ENCODE peak calls at places on chromosomes 4 and X, in six cellular contexts. U is HCT116, B is heart left ventricle, N is ovary, Q is tibial nerve, A is suprapubic skin. H is an unnamed sample.

GRCh38 chrX:129836827-129837226 is 6.9 kb downstream of the ZDHHC9 start:
- DNase-seq in U (no peak), B (no peak), N (no peak), Q (no peak), A (no peak), H (no peak)

GRCh38 chrX:15242899-15243555 is 26.9 kb downstream of the ASB9 start:
- DNase-seq in U (peak; percentile 43), B (no peak), N (no peak), Q (no peak), A (no peak), H (no peak)

GRCh38 chr4:47551682-47552081 is 66.6 kb downstream of the ATP10D start:
- DNase-seq in U (no peak), B (no peak), N (no peak), Q (no peak), A (no peak), H (no peak)

GRCh38 chr4:44046491-44046890 is 402.1 kb downstream of the KCTD8 start:
- DNase-seq in U (no peak), B (no peak), N (no peak), Q (no peak), A (no peak), H (no peak)

GRCh38 chrX:153626863-153627674 is 19.9 kb upstream of the DUSP9 start:
- DNase-seq in U (no peak), B (no peak), N (peak; percentile 30), Q (no peak), A (no peak), H (peak; percentile 86)

GRCh38 chr4:43243433-43244116 is 351.1 kb downstream of the GRXCR1 start:
- DNase-seq in U (no peak), B (no peak), N (no peak), Q (no peak), A (no peak), H (no peak)

GRCh38 chr4:119501740-119502139 is 126.9 kb downstream of the PDE5A start:
- DNase-seq in U (no peak), B (no peak), N (no peak), Q (no peak), A (no peak), H (no peak)

GRCh38 chrX:150460063-150460462 is 96.9 kb downstream of the MAMLD1 start:
- DNase-seq in U (no peak), B (no peak), N (no peak), Q (no peak), A (no peak), H (no peak)

GRCh38 chr4:163161536-163162205 is 5.0 kb downstream of the NAF1 start:
- DNase-seq in U (no peak), B (no peak), N (no peak), Q (no peak), A (no peak), H (no peak)

GRCh38 chr4:78990938-78991810 is 51.9 kb upstream of the PAQR3 start:
- DNase-seq in U (no peak), B (no peak), N (no peak), Q (no peak), A (no peak), H (no peak)

GRCh38 chrX:134004038-134004437 is 18.6 kb upstream of the GPC3 start:
- DNase-seq in U (no peak), B (no peak), N (no peak), Q (no peak), A (no peak), H (no peak)

DNA sequence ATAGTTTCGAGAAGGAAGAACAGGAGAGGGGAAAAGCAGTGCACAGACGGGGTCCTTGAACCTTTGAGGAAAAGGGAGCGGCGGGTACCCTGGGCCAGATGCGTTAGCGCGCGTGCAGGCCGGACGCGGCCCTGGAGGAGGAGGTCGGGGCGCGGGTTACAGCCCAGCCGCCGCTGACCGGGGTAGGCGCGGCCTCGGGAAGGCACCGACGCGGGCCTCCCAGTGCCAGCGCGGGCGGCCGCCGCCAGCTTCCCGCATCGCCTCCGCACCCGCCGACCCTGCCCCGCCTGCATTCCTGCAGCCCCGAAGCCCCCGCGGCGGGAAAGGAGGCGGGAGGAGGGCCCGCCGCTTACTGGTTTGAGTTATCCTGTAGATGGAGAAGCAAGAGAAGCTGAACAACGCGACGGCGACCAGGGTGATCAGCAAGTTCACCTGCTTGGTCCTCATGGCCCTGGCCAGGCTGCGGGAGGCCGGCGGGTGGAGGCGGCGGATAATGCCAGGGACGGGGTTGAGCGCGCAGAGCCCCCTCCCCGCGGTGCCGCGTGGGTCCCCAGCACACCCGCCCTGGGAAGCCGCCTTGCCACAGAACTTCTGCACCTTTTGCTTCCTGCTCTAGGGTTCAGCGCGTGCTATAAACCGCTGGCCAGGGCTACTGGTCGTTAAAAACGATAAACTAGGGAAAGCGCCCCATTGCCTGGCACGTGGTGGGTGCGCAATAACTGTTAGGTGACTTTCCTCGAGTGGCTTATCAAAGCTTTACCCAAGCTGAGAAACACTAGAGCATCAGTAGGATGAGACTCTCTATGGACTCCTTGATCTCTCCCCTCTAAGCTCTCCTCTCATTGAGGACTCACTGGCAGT is at the start of gene MGAT4D:
- DNase-seq in U (no peak), B (no peak), N (no peak), Q (no peak), A (no peak), H (peak; percentile 17)
- H3K27me3 ChIP-seq in U (no peaks in the 10 kb centered on the region), B (peaks cover 3% of the 10 kb centered on the region), N (no peaks in the 10 kb centered on the region), Q (no peaks in the 10 kb centered on the region), A (peaks cover 72% of the 10 kb centered on the region), H (peaks cover 22% of the 10 kb centered on the region)

GRCh38 chr4:874971-875817 is 49.3 kb upstream of the CPLX1 start:
- DNase-seq in U (no peak), B (no peak), N (no peak), Q (no peak), A (no peak), H (no peak)
- H3K36me3 ChIP-seq in U (peaks cover 22% of the 10 kb centered on the region), B (no peaks in the 10 kb centered on the region), N (no peaks in the 10 kb centered on the region), Q (peaks cover 3% of the 10 kb centered on the region), A (peaks cover 97% of the 10 kb centered on the region), H (peaks cover 6% of the 10 kb centered on the region)

GRCh38 chrX:23667239-23668177 is at the start of gene PRDX4:
- DNase-seq in U (peak; percentile 67), B (peak; percentile 90), N (peak; percentile 87), Q (peak; percentile 66), A (peak; percentile 90), H (peak; percentile 91)
- TF ChIP-seq POLR2A in U (peak; percentile 47), B (no peak), N (peak; percentile 38), Q (peak; percentile 55), A (no peak), H (peak; percentile 70)

DNA sequence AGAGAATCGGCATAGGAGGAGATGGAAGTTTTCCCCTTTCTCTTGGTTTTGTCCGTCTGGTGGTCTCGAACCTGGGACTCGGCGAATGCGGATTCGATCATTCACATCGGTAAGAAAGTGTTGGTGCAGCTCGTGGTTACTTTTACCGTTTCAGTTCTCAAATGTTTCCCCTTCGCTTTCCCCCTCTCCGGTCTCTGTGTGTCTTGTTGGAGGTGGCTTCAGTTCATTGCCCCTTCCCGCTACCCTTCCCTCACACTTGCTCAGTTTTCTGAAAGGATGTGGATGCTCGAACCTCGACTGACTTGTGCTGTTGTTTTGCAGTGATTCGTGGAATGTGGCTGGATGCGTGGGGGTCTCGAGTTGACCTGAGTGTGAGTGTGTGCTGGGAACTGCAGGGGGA is 870 bp downstream of the GRID2 start:
- DNase-seq in U (no peak), B (no peak), N (no peak), Q (no peak), A (no peak), H (no peak)
- H3K27me3 ChIP-seq in U (no peaks in the 10 kb centered on the region), B (peaks cover 2% of the 10 kb centered on the region), N (no peaks in the 10 kb centered on the region), Q (no peaks in the 10 kb centered on the region), A (peaks cover 56% of the 10 kb centered on the region), H (no peaks in the 10 kb centered on the region)

GRCh38 chr4:102580463-102580842 is 79.3 kb downstream of the NFKB1 start:
- DNase-seq in U (no peak), B (no peak), N (no peak), Q (no peak), A (no peak), H (no peak)
- H3K36me3 ChIP-seq in U (no peaks in the 10 kb centered on the region), B (no peaks in the 10 kb centered on the region), N (no peaks in the 10 kb centered on the region), Q (no peaks in the 10 kb centered on the region), A (peaks cover 68% of the 10 kb centered on the region), H (peaks cover 28% of the 10 kb centered on the region)

GRCh38 chr4:155758500-155759371 is at the start of gene GUCY1B1:
- DNase-seq in U (no peak), B (peak; percentile 97), N (peak; percentile 81), Q (peak; percentile 78), A (peak; percentile 94), H (peak; percentile 95)
- TF ChIP-seq POLR2A in U (no peak), B (no peak), N (no peak), Q (peak; percentile 42), A (no peak), H (peak; percentile 31)